ENCODE peak calls at places on chromosomes 16 and 17, in five cellular contexts. One of them, this sample, is unnamed.

GRCh38 chr17:78716814-78717393 is 65.2 kb downstream of the CYTH1 start:
- DNase-seq in endothelial cell of umbilical vein: peak
- DNase-seq in fibroblast of lung: peak
- DNase-seq in psoas muscle: peak
- DNase-seq in esophagus squamous epithelium: no peak
- DNase-seq in this sample: peak

GRCh38 chr17:50993544-50993943 is 127.1 kb downstream of the SPAG9 start:
- DNase-seq in endothelial cell of umbilical vein: no peak
- DNase-seq in esophagus squamous epithelium: no peak
- DNase-seq in fibroblast of lung: no peak
- DNase-seq in psoas muscle: no peak
- DNase-seq in this sample: no peak

GRCh38 chr17:47286198-47286914 is 32.7 kb downstream of the ITGB3 start:
- DNase-seq in psoas muscle: no peak
- DNase-seq in esophagus squamous epithelium: no peak
- DNase-seq in fibroblast of lung: no peak
- DNase-seq in endothelial cell of umbilical vein: no peak
- DNase-seq in this sample: no peak

GRCh38 chr16:81174644-81175324 is 63.7 kb upstream of the BCO1 start:
- DNase-seq in psoas muscle: no peak
- DNase-seq in esophagus squamous epithelium: no peak
- DNase-seq in fibroblast of lung: peak
- DNase-seq in endothelial cell of umbilical vein: no peak
- DNase-seq in this sample: no peak

GRCh38 chr17:66098040-66098439 is 93.9 kb downstream of the CEP112 start:
- DNase-seq in endothelial cell of umbilical vein: no peak
- DNase-seq in fibroblast of lung: peak
- DNase-seq in esophagus squamous epithelium: no peak
- DNase-seq in psoas muscle: no peak
- DNase-seq in this sample: no peak

GRCh38 chr17:70796757-70797156 is 627.4 kb downstream of the KCNJ2 start:
- DNase-seq in esophagus squamous epithelium: no peak
- DNase-seq in endothelial cell of umbilical vein: no peak
- DNase-seq in fibroblast of lung: no peak
- DNase-seq in psoas muscle: no peak
- DNase-seq in this sample: no peak

GRCh38 chr17:28173801-28174200 is 131.3 kb downstream of the NLK start:
- DNase-seq in psoas muscle: no peak
- DNase-seq in endothelial cell of umbilical vein: peak
- DNase-seq in esophagus squamous epithelium: no peak
- DNase-seq in fibroblast of lung: peak
- DNase-seq in this sample: no peak

GRCh38 chr16:30535106-30535776 is 583 bp upstream of the ZNF747 start:
- DNase-seq in endothelial cell of umbilical vein: no peak
- DNase-seq in esophagus squamous epithelium: no peak
- DNase-seq in psoas muscle: no peak
- DNase-seq in fibroblast of lung: peak
- DNase-seq in this sample: no peak

GRCh38 chr17:79098282-79098867 is 23.8 kb downstream of the ENGASE start:
- DNase-seq in endothelial cell of umbilical vein: no peak
- DNase-seq in psoas muscle: no peak
- DNase-seq in fibroblast of lung: no peak
- DNase-seq in esophagus squamous epithelium: no peak
- DNase-seq in this sample: no peak

GRCh38 chr16:88578446-88579313 is 8.5 kb downstream of the ZC3H18 start:
- DNase-seq in fibroblast of lung: no peak
- DNase-seq in psoas muscle: no peak
- DNase-seq in esophagus squamous epithelium: no peak
- DNase-seq in endothelial cell of umbilical vein: no peak
- DNase-seq in this sample: no peak

GRCh38 chr17:61863801-61864126 is 436 bp upstream of the BRIP1 start:
- DNase-seq in psoas muscle: no peak
- DNase-seq in endothelial cell of umbilical vein: no peak
- DNase-seq in fibroblast of lung: no peak
- DNase-seq in esophagus squamous epithelium: no peak
- DNase-seq in this sample: no peak

GRCh38 chr17:38509008-38509771 is 80.9 kb downstream of the ARHGAP23 start:
- DNase-seq in endothelial cell of umbilical vein: peak
- DNase-seq in psoas muscle: peak
- DNase-seq in esophagus squamous epithelium: no peak
- DNase-seq in fibroblast of lung: peak
- DNase-seq in this sample: peak

GRCh38 chr17:47275245-47275984 is 21.8 kb downstream of the ITGB3 start:
- DNase-seq in fibroblast of lung: peak
- DNase-seq in psoas muscle: peak
- DNase-seq in endothelial cell of umbilical vein: no peak
- DNase-seq in esophagus squamous epithelium: no peak
- DNase-seq in this sample: peak

GRCh38 chr17:59521465-59522126 is 43.8 kb upstream of the DHX40 start:
- DNase-seq in endothelial cell of umbilical vein: peak
- DNase-seq in esophagus squamous epithelium: no peak
- DNase-seq in fibroblast of lung: peak
- DNase-seq in psoas muscle: peak
- DNase-seq in this sample: peak

GRCh38 chr17:78414178-78415162 is 36.0 kb downstream of the PGS1 start:
- DNase-seq in endothelial cell of umbilical vein: no peak
- DNase-seq in fibroblast of lung: no peak
- DNase-seq in psoas muscle: peak
- DNase-seq in esophagus squamous epithelium: no peak
- DNase-seq in this sample: no peak

GRCh38 chr16:27769561-27770222 is 219.7 kb downstream of the KATNIP start:
- DNase-seq in fibroblast of lung: peak
- DNase-seq in esophagus squamous epithelium: no peak
- DNase-seq in endothelial cell of umbilical vein: no peak
- DNase-seq in psoas muscle: peak
- DNase-seq in this sample: no peak

GRCh38 chr16:75420987-75421819 is 12.1 kb downstream of the CFDP1 start:
- DNase-seq in esophagus squamous epithelium: no peak
- DNase-seq in fibroblast of lung: peak
- DNase-seq in psoas muscle: peak
- DNase-seq in endothelial cell of umbilical vein: no peak
- DNase-seq in this sample: peak

GRCh38 chr17:56707312-56708219 is 114.1 kb downstream of the NOG start:
- DNase-seq in endothelial cell of umbilical vein: no peak
- DNase-seq in fibroblast of lung: peak
- DNase-seq in psoas muscle: no peak
- DNase-seq in esophagus squamous epithelium: no peak
- DNase-seq in this sample: no peak

GRCh38 chr16:11208916-11209665 is 46.9 kb downstream of the SOCS1 start:
- DNase-seq in esophagus squamous epithelium: no peak
- DNase-seq in fibroblast of lung: no peak
- DNase-seq in endothelial cell of umbilical vein: no peak
- DNase-seq in psoas muscle: no peak
- DNase-seq in this sample: no peak

GRCh38 chr16:11211061-11211976 is 44.7 kb downstream of the SOCS1 start:
- DNase-seq in endothelial cell of umbilical vein: no peak
- DNase-seq in fibroblast of lung: no peak
- DNase-seq in psoas muscle: peak
- DNase-seq in esophagus squamous epithelium: no peak
- DNase-seq in this sample: no peak

GRCh38 chr16:11211977-11212818 is 43.8 kb downstream of the SOCS1 start:
- DNase-seq in fibroblast of lung: no peak
- DNase-seq in psoas muscle: no peak
- DNase-seq in endothelial cell of umbilical vein: no peak
- DNase-seq in esophagus squamous epithelium: no peak
- DNase-seq in this sample: no peak

GRCh38 chr16:11212819-11213196 is 43.2 kb downstream of the SOCS1 start:
- DNase-seq in esophagus squamous epithelium: no peak
- DNase-seq in psoas muscle: peak
- DNase-seq in fibroblast of lung: no peak
- DNase-seq in endothelial cell of umbilical vein: no peak
- DNase-seq in this sample: no peak

DNA sequence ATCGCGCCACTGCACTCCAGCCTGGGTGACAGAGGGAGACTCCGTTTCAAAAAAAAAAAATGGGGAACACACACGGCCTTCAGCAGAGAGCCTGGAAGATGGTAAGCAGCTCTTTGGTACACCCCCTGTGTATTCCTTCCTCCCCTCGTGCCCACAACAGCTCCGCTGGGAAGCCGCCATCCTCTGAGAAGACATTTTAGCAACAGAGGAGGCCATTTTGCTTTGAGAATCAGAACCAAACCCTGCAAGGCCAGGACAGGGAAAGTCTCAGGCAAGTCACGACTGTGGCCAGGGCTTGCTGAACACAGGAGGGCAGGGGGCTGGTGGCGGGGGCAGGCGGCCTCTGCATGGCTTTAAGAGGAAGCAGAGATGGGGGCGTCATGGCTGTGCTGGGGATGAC is 45.7 kb downstream of the SOCS1 start:
- DNase-seq in endothelial cell of umbilical vein: no peak
- DNase-seq in fibroblast of lung: no peak
- DNase-seq in psoas muscle: no peak
- DNase-seq in esophagus squamous epithelium: no peak
- DNase-seq in this sample: no peak
- TF ChIP-seq CTCF in endothelial cell of umbilical vein: no peak
- TF ChIP-seq CTCF in fibroblast of lung: no peak
- TF ChIP-seq CTCF in psoas muscle: no peak
- TF ChIP-seq CTCF in esophagus squamous epithelium: no peak
- TF ChIP-seq CTCF in this sample: no peak

GRCh38 chr16:56116577-56116964 is 74.7 kb upstream of the GNAO1 start:
- DNase-seq in esophagus squamous epithelium: no peak
- DNase-seq in psoas muscle: no peak
- DNase-seq in endothelial cell of umbilical vein: no peak
- DNase-seq in fibroblast of lung: no peak
- DNase-seq in this sample: no peak

GRCh38 chr16:56115817-56116576 is 75.3 kb upstream of the GNAO1 start:
- DNase-seq in fibroblast of lung: no peak
- DNase-seq in psoas muscle: no peak
- DNase-seq in esophagus squamous epithelium: no peak
- DNase-seq in endothelial cell of umbilical vein: no peak
- DNase-seq in this sample: no peak

GRCh38 chr16:56109205-56109604 is 82.1 kb upstream of the GNAO1 start:
- DNase-seq in esophagus squamous epithelium: no peak
- DNase-seq in fibroblast of lung: no peak
- DNase-seq in psoas muscle: no peak
- DNase-seq in endothelial cell of umbilical vein: no peak
- DNase-seq in this sample: no peak

GRCh38 chr16:56111100-56111499 is 80.2 kb upstream of the GNAO1 start:
- DNase-seq in endothelial cell of umbilical vein: no peak
- DNase-seq in psoas muscle: no peak
- DNase-seq in fibroblast of lung: no peak
- DNase-seq in esophagus squamous epithelium: no peak
- DNase-seq in this sample: no peak

DNA sequence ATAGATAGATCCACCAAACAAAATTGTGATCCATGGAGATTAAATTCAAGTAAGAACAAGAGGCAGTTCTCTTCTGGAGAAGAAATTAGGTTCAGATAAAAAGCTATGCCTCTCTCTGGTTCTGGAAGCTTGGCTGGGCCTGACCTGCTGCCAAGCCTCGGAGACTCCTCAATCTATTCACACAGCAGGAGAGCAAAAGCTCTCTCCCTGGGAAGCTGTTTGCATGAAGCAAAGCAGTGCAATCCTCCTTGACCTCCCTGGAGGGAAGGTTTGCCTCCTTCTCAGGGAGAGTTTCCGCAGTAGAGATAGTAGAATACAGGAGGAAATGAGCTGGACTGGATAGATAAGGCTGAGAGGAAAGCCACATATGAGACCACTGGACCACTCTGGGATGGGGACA is 78.1 kb upstream of the GNAO1 start:
- DNase-seq in psoas muscle: no peak
- DNase-seq in endothelial cell of umbilical vein: no peak
- DNase-seq in esophagus squamous epithelium: no peak
- DNase-seq in fibroblast of lung: no peak
- DNase-seq in this sample: no peak
- H3K27ac ChIP-seq in psoas muscle: no peak
- H3K27ac ChIP-seq in endothelial cell of umbilical vein: no peak
- H3K27ac ChIP-seq in esophagus squamous epithelium: no peak
- H3K27ac ChIP-seq in fibroblast of lung: no peak
- H3K27ac ChIP-seq in this sample: no peak

GRCh38 chr16:83105279-83106077 is 478.7 kb downstream of the CDH13 start:
- DNase-seq in esophagus squamous epithelium: no peak
- DNase-seq in psoas muscle: no peak
- DNase-seq in fibroblast of lung: no peak
- DNase-seq in endothelial cell of umbilical vein: no peak
- DNase-seq in this sample: no peak

GRCh38 chr16:83113317-83113716 is 486.5 kb downstream of the CDH13 start:
- DNase-seq in esophagus squamous epithelium: no peak
- DNase-seq in psoas muscle: no peak
- DNase-seq in endothelial cell of umbilical vein: peak
- DNase-seq in fibroblast of lung: no peak
- DNase-seq in this sample: no peak

GRCh38 chr16:83110221-83110768 is 483.5 kb downstream of the CDH13 start:
- DNase-seq in fibroblast of lung: no peak
- DNase-seq in esophagus squamous epithelium: no peak
- DNase-seq in psoas muscle: no peak
- DNase-seq in endothelial cell of umbilical vein: no peak
- DNase-seq in this sample: no peak

GRCh38 chr16:83113811-83114210 is 487.0 kb downstream of the CDH13 start:
- DNase-seq in esophagus squamous epithelium: no peak
- DNase-seq in fibroblast of lung: no peak
- DNase-seq in psoas muscle: no peak
- DNase-seq in endothelial cell of umbilical vein: no peak
- DNase-seq in this sample: no peak

DNA sequence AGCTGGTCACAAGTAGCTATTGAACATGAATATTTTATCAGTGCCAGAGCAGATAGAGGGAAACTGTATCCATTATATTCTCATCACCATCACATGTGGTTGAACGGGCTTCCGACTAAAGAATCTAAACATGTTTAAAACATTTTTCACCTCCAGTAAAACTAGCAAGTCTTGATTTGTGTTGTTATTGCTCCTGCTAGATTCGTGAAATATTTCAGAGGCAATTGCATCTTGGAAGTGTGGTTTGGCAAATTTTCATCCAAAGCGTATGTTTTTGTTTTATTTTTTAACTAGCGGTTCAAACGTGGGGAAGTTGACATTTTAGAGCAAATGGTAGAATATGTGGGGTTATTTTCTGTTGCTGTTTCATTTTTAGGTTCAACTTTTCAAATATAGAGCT is 483.0 kb downstream of the CDH13 start:
- DNase-seq in esophagus squamous epithelium: no peak
- DNase-seq in psoas muscle: no peak
- DNase-seq in endothelial cell of umbilical vein: no peak
- DNase-seq in fibroblast of lung: no peak
- DNase-seq in this sample: no peak
- TF ChIP-seq CTCF in esophagus squamous epithelium: no peak
- TF ChIP-seq CTCF in psoas muscle: no peak
- TF ChIP-seq CTCF in endothelial cell of umbilical vein: no peak
- TF ChIP-seq CTCF in fibroblast of lung: no peak
- TF ChIP-seq CTCF in this sample: no peak

DNA sequence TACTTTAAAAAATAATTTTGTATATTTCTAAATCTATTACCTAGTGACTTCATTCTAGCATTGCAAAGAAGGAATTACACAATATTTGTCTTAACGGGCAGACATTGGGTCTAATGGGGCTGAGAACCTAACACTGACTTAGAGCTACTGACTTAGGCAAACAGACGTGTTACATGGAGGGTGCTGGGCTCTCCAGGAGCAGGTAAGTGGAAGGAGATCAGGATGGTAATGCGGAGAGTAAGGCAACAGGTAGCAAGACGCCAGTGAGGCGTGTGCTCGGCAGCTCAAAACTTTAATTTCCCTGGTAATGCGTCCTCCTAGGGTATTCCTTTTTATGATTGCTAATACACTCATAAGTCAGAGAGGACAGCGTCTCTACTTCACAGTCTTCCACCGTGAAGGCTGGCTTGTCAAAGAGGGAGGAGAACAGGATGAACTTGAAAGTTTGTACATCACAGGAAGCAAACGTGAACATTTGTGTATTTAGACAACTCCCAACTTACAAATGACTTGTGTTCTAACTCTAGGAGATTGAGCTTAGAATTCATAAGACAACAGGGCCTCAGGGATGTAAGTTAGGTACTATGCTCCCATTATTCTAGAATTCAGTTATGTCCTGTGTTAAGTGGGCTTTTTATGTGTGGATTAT is 4.6 kb downstream of the KRT28 start:
- DNase-seq in psoas muscle: no peak
- DNase-seq in fibroblast of lung: no peak
- DNase-seq in endothelial cell of umbilical vein: no peak
- DNase-seq in esophagus squamous epithelium: no peak
- DNase-seq in this sample: no peak
- H3K27ac ChIP-seq in psoas muscle: no peak
- H3K27ac ChIP-seq in fibroblast of lung: no peak
- H3K27ac ChIP-seq in endothelial cell of umbilical vein: no peak
- H3K27ac ChIP-seq in esophagus squamous epithelium: no peak
- H3K27ac ChIP-seq in this sample: no peak

This sample was measured in heart right ventricle.